ENCODE peak calls at places on chromosomes 4 and X, in seven cellular contexts. S is NCI-H1694 treated with DMSO at 0.1 percent for 48 hours, H is RKO, F is aorta, T is anterior cingulate cortex, C is NCI-H1105, Q is GM04503. I is an unnamed sample.

GRCh38 chrX:122517781-122518180 is 666.3 kb upstream of the GRIA3 start:
- DNase-seq in S (no peak), H (no peak), F (no peak), T (no peak), C (no peak), Q (peak), I (no peak)

GRCh38 chrX:9133426-9133825 is 99.5 kb upstream of the FAM9B start:
- DNase-seq in S (no peak), H (no peak), F (no peak), T (no peak), C (no peak), Q (no peak), I (no peak)

GRCh38 chr4:71713611-71714203 is 70.2 kb downstream of the GC start:
- DNase-seq in S (peak), H (peak), F (no peak), T (peak), C (peak), Q (no peak), I (no peak)

GRCh38 chr4:76376534-76376933 is 44.4 kb downstream of the CCDC158 start:
- DNase-seq in S (no peak), H (no peak), F (no peak), T (no peak), C (no peak), Q (no peak), I (peak)

GRCh38 chrX:21412029-21412428 is 37.8 kb downstream of the CNKSR2 start:
- DNase-seq in S (no peak), H (no peak), F (no peak), T (no peak), C (no peak), Q (no peak), I (no peak)

GRCh38 chrX:155216940-155217450 is 735 bp downstream of the VBP1 start:
- DNase-seq in S (peak), H (peak), F (no peak), T (peak), C (no peak), Q (no peak), I (no peak)

GRCh38 chrX:39944416-39944815 is 153.3 kb downstream of the BCOR start:
- DNase-seq in S (no peak), H (no peak), F (no peak), T (no peak), C (no peak), Q (no peak), I (no peak)

GRCh38 chrX:149510386-149510785 is 5.3 kb upstream of the IDS start:
- DNase-seq in S (no peak), H (no peak), F (no peak), T (no peak), C (no peak), Q (no peak), I (no peak)

GRCh38 chr4:17283832-17284231 is 228.1 kb downstream of the QDPR start:
- DNase-seq in S (no peak), H (no peak), F (no peak), T (no peak), C (no peak), Q (no peak), I (no peak)

GRCh38 chrX:45363596-45363995 is 162.9 kb upstream of the DIPK2B start:
- DNase-seq in S (no peak), H (no peak), F (no peak), T (no peak), C (no peak), Q (no peak), I (no peak)

GRCh38 chr4:142169216-142169615 is 532.8 kb downstream of the IL15 start:
- DNase-seq in S (no peak), H (no peak), F (no peak), T (no peak), C (no peak), Q (no peak), I (no peak)

GRCh38 chrX:9681422-9681821 is 84.2 kb downstream of the GPR143 start:
- DNase-seq in S (no peak), H (no peak), F (no peak), T (no peak), C (no peak), Q (no peak), I (no peak)

GRCh38 chr4:86048426-86048825 is 311.4 kb downstream of the MAPK10 start:
- DNase-seq in S (no peak), H (no peak), F (no peak), T (no peak), C (no peak), Q (no peak), I (no peak)

GRCh38 chr4:167622481-167623240 is 388.4 kb upstream of the SPOCK3 start:
- DNase-seq in S (peak), H (peak), F (no peak), T (peak), C (no peak), Q (no peak), I (no peak)